ENCODE peak calls at places on chromosomes 4 and X, in six cellular contexts. G, M, Q, D, A and B are unnamed samples.

GRCh38 chr4:10087152-10087791 is 29.3 kb downstream of the WDR1 start:
- DNase-seq in G (no peak), M (no peak), Q (no peak), D (no peak), A (no peak), B (no peak)

GRCh38 chr4:38615847-38616246 is 48.2 kb upstream of the KLF3 start:
- DNase-seq in G (peak; percentile 64), M (peak; percentile 36), Q (no peak), D (no peak), A (peak; percentile 39), B (no peak)

GRCh38 chrX:69109706-69110635 is 55.3 kb downstream of the PJA1 start:
- DNase-seq in G (no peak), M (peak; percentile 45), Q (no peak), D (peak; percentile 6), A (no peak), B (peak; percentile 26)

GRCh38 chrX:27918799-27919198 is 62.5 kb downstream of the DCAF8L1 start:
- DNase-seq in G (no peak), M (no peak), Q (no peak), D (no peak), A (no peak), B (no peak)

GRCh38 chr4:162793571-162793970 is 373.1 kb downstream of the NAF1 start:
- DNase-seq in G (no peak), M (no peak), Q (no peak), D (no peak), A (no peak), B (no peak)

GRCh38 chr4:164136181-164136616 is 617.7 kb upstream of the SMIM31 start:
- DNase-seq in G (no peak), M (peak; percentile 6), Q (no peak), D (no peak), A (no peak), B (no peak)

GRCh38 chr4:186904104-186904503 is 180.4 kb upstream of the FAT1 start:
- DNase-seq in G (no peak), M (no peak), Q (no peak), D (no peak), A (no peak), B (no peak)

GRCh38 chr4:43457866-43458265 is 565.4 kb downstream of the GRXCR1 start:
- DNase-seq in G (no peak), M (no peak), Q (no peak), D (no peak), A (no peak), B (no peak)

GRCh38 chr4:186227221-186227620 is at the start of gene KLKB1:
- DNase-seq in G (no peak), M (no peak), Q (no peak), D (no peak), A (no peak), B (no peak)

GRCh38 chr4:87458913-87459312 is 36.5 kb downstream of the NUDT9 start:
- DNase-seq in G (no peak), M (no peak), Q (no peak), D (no peak), A (no peak), B (no peak)

GRCh38 chr4:171067422-171067821 is 745.8 kb upstream of the GALNTL6 start:
- DNase-seq in G (no peak), M (no peak), Q (no peak), D (no peak), A (no peak), B (no peak)

GRCh38 chr4:175298119-175298518 is 380.0 kb downstream of the ADAM29 start:
- DNase-seq in G (no peak), M (no peak), Q (no peak), D (no peak), A (no peak), B (no peak)

GRCh38 chr4:15938182-15938581 is 358 bp downstream of the FGFBP1 start:
- DNase-seq in G (no peak), M (no peak), Q (no peak), D (no peak), A (peak; percentile 34), B (no peak)

GRCh38 chr4:81207793-81208192 is 7.2 kb downstream of the PRKG2 start:
- DNase-seq in G (no peak), M (no peak), Q (no peak), D (no peak), A (no peak), B (no peak)

GRCh38 chrX:15475486-15475885 is 17.6 kb downstream of the PIR start:
- DNase-seq in G (no peak), M (no peak), Q (no peak), D (no peak), A (no peak), B (no peak)

GRCh38 chr4:6622744-6623143 is 17.7 kb upstream of the MRFAP1 start:
- DNase-seq in G (no peak), M (no peak), Q (no peak), D (no peak), A (no peak), B (no peak)

GRCh38 chr4:104966349-104967033 is 180.2 kb upstream of the TET2 start:
- DNase-seq in G (no peak), M (no peak), Q (no peak), D (peak; percentile 35), A (no peak), B (no peak)

GRCh38 chrX:115940888-115941332 is 229.6 kb upstream of the AGTR2 start:
- DNase-seq in G (no peak), M (peak; percentile 43), Q (no peak), D (no peak), A (peak; percentile 88), B (peak; percentile 65)

GRCh38 chr4:43113196-43113595 is 220.7 kb downstream of the GRXCR1 start:
- DNase-seq in G (no peak), M (no peak), Q (no peak), D (no peak), A (no peak), B (no peak)

GRCh38 chr4:4848540-4848939 is 10.9 kb upstream of the MSX1 start:
- DNase-seq in G (no peak), M (no peak), Q (peak; percentile 52), D (no peak), A (no peak), B (no peak)

DNA sequence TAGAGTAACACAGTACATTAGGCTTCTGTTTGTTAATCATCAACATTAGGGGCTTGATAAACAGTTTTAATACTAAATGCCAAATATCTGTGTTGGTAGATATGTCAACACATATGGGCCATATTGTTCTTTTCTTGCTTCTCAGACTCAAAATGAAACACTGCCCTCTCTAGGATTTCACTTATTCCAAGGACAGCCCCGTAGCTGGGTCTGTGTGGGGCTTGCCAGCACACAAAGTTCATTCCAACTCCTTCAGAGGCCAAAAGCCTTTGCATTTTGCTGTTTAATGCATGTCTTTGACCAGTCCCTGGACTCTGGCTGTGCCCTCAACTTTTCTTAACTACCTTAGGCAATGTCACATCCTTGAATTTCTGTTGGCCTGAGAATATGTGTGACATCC is 102.0 kb upstream of the ZNF827 start:
- DNase-seq in G (no peak), M (no peak), Q (no peak), D (no peak), A (no peak), B (no peak)
- TF ChIP-seq CTCF in G (no peak), M (no peak), Q (no peak), D (no peak), A (no peak), B (no peak)

DNA sequence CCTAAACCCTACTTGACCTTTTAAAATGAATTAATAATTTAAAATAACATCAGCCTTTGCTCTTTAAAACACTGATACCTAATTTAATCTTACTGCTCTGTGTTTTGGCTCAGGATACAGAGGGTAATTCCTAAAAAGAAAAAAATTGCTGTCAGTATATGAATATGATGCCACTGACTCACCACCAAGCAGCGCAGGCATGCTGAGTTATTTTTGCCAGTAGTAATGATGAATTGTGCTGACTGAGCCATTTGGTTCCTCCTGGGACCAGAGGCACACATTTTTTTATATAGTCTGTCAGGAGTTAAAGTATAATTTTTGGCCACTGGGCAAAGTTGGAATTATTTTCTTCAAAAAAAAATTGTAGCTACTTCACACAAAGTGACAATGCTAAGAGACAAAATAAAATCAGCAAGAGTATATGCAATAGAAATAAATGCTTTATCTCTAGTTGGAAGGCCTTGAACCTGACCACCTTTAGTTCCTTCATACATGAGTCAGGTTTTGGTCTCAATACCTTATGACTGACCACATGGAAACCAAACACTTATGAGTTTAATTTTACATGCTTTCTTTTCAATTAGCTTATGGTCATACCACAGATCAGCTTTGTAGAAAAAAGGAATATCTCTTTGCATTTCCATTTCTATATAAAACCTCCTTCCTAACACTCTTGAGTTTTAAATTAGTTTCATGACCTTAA is 115.1 kb downstream of the PPP3CA start:
- DNase-seq in G (no peak), M (no peak), Q (no peak), D (no peak), A (no peak), B (no peak)
- H3K4me1 ChIP-seq in G (peaks cover 25% of the 10 kb centered on the region), M (no peaks in the 10 kb centered on the region), Q (peaks cover 14% of the 10 kb centered on the region), D (peaks cover 38% of the 10 kb centered on the region), A (no peaks in the 10 kb centered on the region), B (no peaks in the 10 kb centered on the region)

DNA sequence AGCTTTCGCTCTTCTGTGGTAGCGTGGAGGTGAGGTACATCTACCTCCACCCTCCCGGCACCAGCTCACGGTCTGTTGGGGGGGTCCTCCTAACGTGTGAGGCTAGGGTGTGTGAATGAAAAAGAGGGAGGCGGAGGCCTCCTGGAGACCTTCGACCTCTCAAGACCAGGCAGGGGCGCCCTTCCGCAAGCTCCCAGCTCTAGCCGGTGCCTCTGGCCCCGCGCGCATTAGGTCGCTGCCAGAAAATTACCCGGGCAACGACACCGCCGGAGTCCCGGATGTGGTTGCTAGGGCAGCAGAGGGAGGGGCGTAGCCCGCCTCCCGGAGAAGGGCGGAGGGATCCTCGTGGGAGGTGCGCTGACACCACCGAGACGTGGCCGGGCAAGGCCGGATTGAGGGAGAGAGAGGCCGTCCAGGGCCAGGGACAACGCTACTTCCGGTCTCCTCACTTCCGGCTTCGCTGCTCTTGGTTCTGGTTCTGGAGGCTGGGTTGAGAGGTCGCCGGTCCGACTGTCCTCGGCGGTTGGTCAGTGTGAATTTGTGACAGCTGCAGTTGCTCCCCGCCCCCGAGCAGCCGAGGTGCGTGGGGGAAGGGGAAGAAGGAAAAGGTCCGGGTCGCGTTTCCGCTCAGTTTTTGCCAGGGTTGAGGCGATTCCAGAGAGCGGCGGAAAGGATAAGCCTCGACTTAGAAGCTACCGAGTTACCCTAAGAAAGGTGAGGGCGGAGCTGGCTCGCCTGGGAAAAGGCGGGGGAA is at the start of the genes ARFIP1 and TIGD4:
- DNase-seq in G (peak; percentile 99), M (peak; percentile 97), Q (peak; percentile 98), D (peak; percentile 93), A (peak; percentile 98), B (peak; percentile 99)
- TF ChIP-seq POLR2A in G (no peak), M (peak; percentile 90), Q (no peak), D (peak; percentile 10), A (no peak), B (peak; percentile 62)

GRCh38 chrX:57121162-57121741 is at the start of gene SPIN2B:
- DNase-seq in G (peak; percentile 92), M (peak; percentile 85), Q (peak; percentile 83), D (peak; percentile 48), A (peak; percentile 74), B (peak; percentile 63)
- TF ChIP-seq CTCF in G (no peak), M (no peak), Q (no peak), D (peak; percentile 17), A (no peak), B (no peak)

DNA sequence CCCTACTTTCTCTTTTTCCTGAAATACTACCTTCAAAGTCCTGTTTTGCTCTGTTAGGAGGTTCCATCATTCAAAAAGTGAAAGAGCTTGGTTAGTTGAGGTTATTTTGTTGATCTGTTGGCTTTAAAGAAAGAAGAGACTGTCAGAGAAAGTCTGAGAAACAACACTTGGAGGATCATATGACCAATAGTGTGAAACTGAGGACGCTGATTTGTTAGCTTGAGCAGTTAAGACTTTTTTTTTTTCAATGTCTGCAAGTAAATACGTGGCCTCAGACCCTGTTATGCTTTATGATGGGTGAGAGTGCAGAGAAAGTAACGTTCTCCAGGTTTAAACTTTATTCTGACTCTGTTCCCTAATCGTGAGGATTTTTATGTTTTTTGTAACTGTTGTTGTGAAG is 45.9 kb downstream of the GAB1 start:
- DNase-seq in G (no peak), M (no peak), Q (no peak), D (no peak), A (no peak), B (no peak)
- H3K4me1 ChIP-seq in G (peaks cover 96% of the 10 kb centered on the region), M (peaks cover 5% of the 10 kb centered on the region), Q (peaks cover 55% of the 10 kb centered on the region), D (peaks cover 95% of the 10 kb centered on the region), A (peaks cover 58% of the 10 kb centered on the region), B (peaks cover 4% of the 10 kb centered on the region)